ENCODE peak calls at places on chromosomes 4 and X, in four cellular contexts. One of them, this sample, is unnamed.
A peak's percentile ranks its signal among the peaks of the same experiment; 100 is the strongest.

GRCh38 chr4:903066-904046 is 28.8 kb downstream of the GAK start:
- DNase-seq in HepG2: no peak
- DNase-seq in Panc1: no peak
- DNase-seq in K562: no peak
- DNase-seq in this sample: no peak

GRCh38 chrX:134431894-134432293 is 28.1 kb upstream of the HPRT1 start:
- DNase-seq in Panc1: no peak
- DNase-seq in K562: no peak
- DNase-seq in HepG2: no peak
- DNase-seq in this sample: no peak

GRCh38 chr4:98363431-98363830 is 102.2 kb downstream of the RAP1GDS1 start:
- DNase-seq in Panc1: no peak
- DNase-seq in HepG2: no peak
- DNase-seq in K562: no peak
- DNase-seq in this sample: no peak

GRCh38 chr4:60857354-60857753 is 342.8 kb upstream of the ADGRL3 start:
- DNase-seq in K562: no peak
- DNase-seq in HepG2: no peak
- DNase-seq in Panc1: no peak
- DNase-seq in this sample: no peak

GRCh38 chrX:130801901-130802300 is 101.1 kb downstream of the ENOX2 start:
- DNase-seq in K562: peak; percentile 22
- DNase-seq in Panc1: no peak
- DNase-seq in HepG2: peak; percentile 13
- DNase-seq in this sample: no peak

GRCh38 chr4:36215627-36216026 is 28.7 kb downstream of the ARAP2 start:
- DNase-seq in HepG2: no peak
- DNase-seq in K562: no peak
- DNase-seq in Panc1: no peak
- DNase-seq in this sample: no peak

GRCh38 chr4:123977623-123978022 is 581.0 kb downstream of the SPRY1 start:
- DNase-seq in K562: no peak
- DNase-seq in HepG2: peak; percentile 47
- DNase-seq in Panc1: no peak
- DNase-seq in this sample: no peak

GRCh38 chrX:65034292-65034640 is 58.0 kb upstream of the ZC4H2 start:
- DNase-seq in Panc1: no peak
- DNase-seq in K562: no peak
- DNase-seq in HepG2: no peak
- DNase-seq in this sample: no peak

GRCh38 chrX:2693526-2694002 is 2.5 kb downstream of the CD99 start:
- DNase-seq in HepG2: no peak
- DNase-seq in Panc1: no peak
- DNase-seq in K562: no peak
- DNase-seq in this sample: no peak
- H3K4me1 ChIP-seq in HepG2: peaks cover 47% of the 10 kb centered on the region
- H3K4me1 ChIP-seq in Panc1: no peaks in the 10 kb centered on the region
- H3K4me1 ChIP-seq in K562: peaks cover 8% of the 10 kb centered on the region
- H3K4me1 ChIP-seq in this sample: peaks cover 42% of the 10 kb centered on the region

GRCh38 chr4:153733751-153734448 is 25.9 kb downstream of the RNF175 start:
- DNase-seq in Panc1: no peak
- DNase-seq in HepG2: no peak
- DNase-seq in K562: no peak
- DNase-seq in this sample: no peak
- TF ChIP-seq TCF7L2 in Panc1: no peak
- TF ChIP-seq TCF7L2 in HepG2: no peak
- TF ChIP-seq TCF7L2 in K562: no peak
- TF ChIP-seq TCF7L2 in this sample: no peak

DNA sequence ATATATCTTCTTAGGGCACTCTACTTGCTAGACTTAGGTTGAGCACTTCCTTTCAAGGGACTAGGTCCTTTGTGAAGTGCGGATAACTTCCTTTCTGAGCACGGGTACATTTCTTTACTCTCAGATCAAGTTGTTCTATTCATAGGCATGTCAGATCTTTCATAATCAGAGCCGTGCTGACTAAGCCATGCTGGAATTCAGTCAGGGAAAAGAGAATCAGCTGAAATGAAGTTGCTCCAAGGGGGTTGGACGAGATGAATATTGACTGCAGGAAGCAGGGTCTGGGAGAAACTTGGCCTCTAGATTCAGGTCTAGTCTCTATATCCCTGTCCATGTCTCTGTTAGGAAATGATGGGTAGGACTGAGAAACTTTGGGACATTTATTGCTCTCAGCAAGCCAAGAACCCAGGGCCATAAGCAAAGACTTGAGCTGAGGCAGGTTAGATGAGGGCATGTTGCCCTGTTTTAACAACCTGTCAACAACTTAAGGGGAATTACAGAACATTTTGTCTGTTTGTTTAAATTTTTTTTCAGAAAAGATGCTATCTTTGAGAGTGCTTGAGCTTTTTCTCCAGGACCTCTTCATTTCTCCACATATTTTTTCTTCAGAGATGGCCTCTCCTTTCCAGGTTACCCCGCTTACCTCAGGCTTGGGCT is 28.3 kb downstream of the AREG start:
- DNase-seq in Panc1: no peak
- DNase-seq in HepG2: peak; percentile 62
- DNase-seq in K562: no peak
- DNase-seq in this sample: no peak
- TF ChIP-seq POLR2AphosphoS5 in Panc1: no peak
- TF ChIP-seq POLR2AphosphoS5 in HepG2: no peak
- TF ChIP-seq POLR2AphosphoS5 in K562: no peak
- TF ChIP-seq POLR2AphosphoS5 in this sample: no peak

GRCh38 chrX:129716507-129716906 is 22.3 kb upstream of the XPNPEP2 start:
- DNase-seq in Panc1: no peak
- DNase-seq in K562: no peak
- DNase-seq in HepG2: peak; percentile 68
- DNase-seq in this sample: no peak
- H3K4me1 ChIP-seq in Panc1: no peaks in the 10 kb centered on the region
- H3K4me1 ChIP-seq in K562: no peaks in the 10 kb centered on the region
- H3K4me1 ChIP-seq in HepG2: peaks cover 26% of the 10 kb centered on the region
- H3K4me1 ChIP-seq in this sample: no peaks in the 10 kb centered on the region

DNA sequence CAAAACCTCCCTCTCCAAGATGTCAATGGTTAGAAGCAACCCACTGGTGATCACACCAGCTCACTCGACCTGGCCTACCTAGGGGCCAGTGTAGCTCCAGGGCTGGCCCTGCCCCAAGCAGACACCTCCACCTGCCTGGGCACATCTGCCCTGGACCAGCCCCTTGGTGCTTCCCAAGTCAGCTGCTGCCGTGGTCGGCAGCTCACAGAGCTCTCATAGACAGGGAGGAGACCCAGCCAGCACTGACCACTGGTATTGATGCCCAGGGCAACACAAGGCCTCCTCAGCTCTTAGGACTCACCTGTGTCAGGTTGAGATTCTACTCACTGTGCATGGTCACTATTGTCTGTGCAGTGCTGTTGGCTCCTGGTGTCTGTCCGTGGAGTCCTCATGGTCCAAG is 51.7 kb downstream of the SEPSECS start:
- DNase-seq in Panc1: no peak
- DNase-seq in K562: no peak
- DNase-seq in HepG2: no peak
- DNase-seq in this sample: no peak
- TF ChIP-seq TCF7L2 in Panc1: no peak
- TF ChIP-seq TCF7L2 in K562: no peak
- TF ChIP-seq TCF7L2 in HepG2: no peak
- TF ChIP-seq TCF7L2 in this sample: no peak

GRCh38 chrX:153974003-153974725 is 1.6 kb downstream of the TMEM187 start:
- DNase-seq in Panc1: no peak
- DNase-seq in HepG2: no peak
- DNase-seq in K562: no peak
- DNase-seq in this sample: no peak
- TF ChIP-seq POLR2AphosphoS5 in Panc1: no peak
- TF ChIP-seq POLR2AphosphoS5 in HepG2: no peak
- TF ChIP-seq POLR2AphosphoS5 in K562: no peak
- TF ChIP-seq POLR2AphosphoS5 in this sample: no peak

This sample was measured in HCT116.